ENCODE peak calls at places on chromosomes 13 and 19, in five cellular contexts. K is cardiac muscle cell, P is non-pigmented ciliary epithelial cell, R is neuronal stem cell, B is NCI-H69. X is an unnamed sample.

GRCh38 chr19:8423821-8424223 is 10.7 kb downstream of the MARCHF2 start:
- DNase-seq in K (no peak), P (peak), R (peak), B (peak), X (no peak)

GRCh38 chr13:27132538-27132937 is 39.1 kb downstream of the USP12 start:
- DNase-seq in K (no peak), P (no peak), R (no peak), B (no peak), X (no peak)

GRCh38 chr13:100301418-100301817 is 212.5 kb downstream of the PCCA start:
- DNase-seq in K (peak), P (no peak), R (no peak), B (peak), X (peak)

GRCh38 chr13:41222259-41222852 is 28.0 kb upstream of the KBTBD7 start:
- DNase-seq in K (peak), P (no peak), R (peak), B (peak), X (peak)

GRCh38 chr19:4329858-4330257 is 8.8 kb downstream of the STAP2 start:
- DNase-seq in K (no peak), P (no peak), R (no peak), B (no peak), X (no peak)

GRCh38 chr13:112842343-112842856 is 126.6 kb upstream of the MCF2L start:
- DNase-seq in K (no peak), P (no peak), R (peak), B (peak), X (no peak)

GRCh38 chr19:16886305-16886880 is 2.4 kb upstream of the F2RL3 start:
- DNase-seq in K (no peak), P (no peak), R (no peak), B (no peak), X (no peak)

GRCh38 chr13:47545206-47545605 is 455.9 kb downstream of the SUCLA2 start:
- DNase-seq in K (no peak), P (no peak), R (no peak), B (no peak), X (no peak)

GRCh38 chr13:28528848-28529247 is 33.9 kb upstream of the FLT1 start:
- DNase-seq in K (no peak), P (no peak), R (no peak), B (no peak), X (no peak)

GRCh38 chr19:45294291-45295029 is 28.2 kb downstream of the CKM start:
- DNase-seq in K (peak), P (no peak), R (no peak), B (no peak), X (no peak)

GRCh38 chr13:113447596-113447995 is 5.7 kb downstream of the ADPRHL1 start:
- DNase-seq in K (no peak), P (no peak), R (no peak), B (no peak), X (no peak)

GRCh38 chr19:46951236-46951986 is 68.2 kb upstream of the NPAS1 start:
- DNase-seq in K (no peak), P (no peak), R (no peak), B (peak), X (peak)

GRCh38 chr13:36848228-36848982 is 29.4 kb downstream of the RFXAP start:
- DNase-seq in K (no peak), P (no peak), R (no peak), B (peak), X (no peak)

GRCh38 chr13:22387899-22388298 is 717.0 kb downstream of the FGF9 start:
- DNase-seq in K (no peak), P (no peak), R (no peak), B (no peak), X (no peak)